ENCODE peak calls at places on chromosomes 13 and 19, in seven cellular contexts. One of them, this sample, is unnamed.

GRCh38 chr19:34962945-34963530 is 991 bp downstream of the ZNF792 start:
- DNase-seq in T-helper 17 cell: no peak
- DNase-seq in T-helper 9 cell: no peak
- DNase-seq in activated CD8-positive, alpha-beta memory T cell treated with anti-CD3 and anti-CD28 coated beads for 48 hours: no peak
- DNase-seq in mammary epithelial cell: peak; percentile 6
- DNase-seq in AG09319: no peak
- DNase-seq in stimulated activated CD8-positive, alpha-beta memory T cell treated with anti-CD3 and anti-CD28 coated beads, Interleukin-12 subunit alpha, Interleukin-12 subunit beta, amount 100 ng/mL, for 1 hour: no peak
- DNase-seq in this sample: peak; percentile 14

GRCh38 chr19:29489182-29489951 is 36.4 kb upstream of the VSTM2B start:
- DNase-seq in T-helper 17 cell: no peak
- DNase-seq in activated CD8-positive, alpha-beta memory T cell treated with anti-CD3 and anti-CD28 coated beads for 48 hours: no peak
- DNase-seq in AG09319: no peak
- DNase-seq in T-helper 9 cell: no peak
- DNase-seq in stimulated activated CD8-positive, alpha-beta memory T cell treated with anti-CD3 and anti-CD28 coated beads, Interleukin-12 subunit alpha, Interleukin-12 subunit beta, amount 100 ng/mL, for 1 hour: no peak
- DNase-seq in mammary epithelial cell: no peak
- DNase-seq in this sample: no peak

GRCh38 chr19:32870154-32870573 is 597 bp upstream of the SLC7A9 start:
- DNase-seq in T-helper 9 cell: no peak
- DNase-seq in T-helper 17 cell: no peak
- DNase-seq in stimulated activated CD8-positive, alpha-beta memory T cell treated with anti-CD3 and anti-CD28 coated beads, Interleukin-12 subunit alpha, Interleukin-12 subunit beta, amount 100 ng/mL, for 1 hour: no peak
- DNase-seq in activated CD8-positive, alpha-beta memory T cell treated with anti-CD3 and anti-CD28 coated beads for 48 hours: no peak
- DNase-seq in mammary epithelial cell: no peak
- DNase-seq in AG09319: no peak
- DNase-seq in this sample: no peak

GRCh38 chr19:39137131-39137530 is 11.5 kb downstream of the PAK4 start:
- DNase-seq in activated CD8-positive, alpha-beta memory T cell treated with anti-CD3 and anti-CD28 coated beads for 48 hours: no peak
- DNase-seq in T-helper 17 cell: no peak
- DNase-seq in stimulated activated CD8-positive, alpha-beta memory T cell treated with anti-CD3 and anti-CD28 coated beads, Interleukin-12 subunit alpha, Interleukin-12 subunit beta, amount 100 ng/mL, for 1 hour: no peak
- DNase-seq in T-helper 9 cell: no peak
- DNase-seq in AG09319: no peak
- DNase-seq in mammary epithelial cell: no peak
- DNase-seq in this sample: no peak

GRCh38 chr13:49810825-49811526 is 18.5 kb upstream of the KPNA3 start:
- DNase-seq in T-helper 9 cell: no peak
- DNase-seq in T-helper 17 cell: no peak
- DNase-seq in stimulated activated CD8-positive, alpha-beta memory T cell treated with anti-CD3 and anti-CD28 coated beads, Interleukin-12 subunit alpha, Interleukin-12 subunit beta, amount 100 ng/mL, for 1 hour: no peak
- DNase-seq in mammary epithelial cell: peak; percentile 49
- DNase-seq in activated CD8-positive, alpha-beta memory T cell treated with anti-CD3 and anti-CD28 coated beads for 48 hours: no peak
- DNase-seq in AG09319: no peak
- DNase-seq in this sample: peak; percentile 36

GRCh38 chr13:112852392-112852791 is 116.6 kb upstream of the MCF2L start:
- DNase-seq in mammary epithelial cell: no peak
- DNase-seq in T-helper 17 cell: no peak
- DNase-seq in activated CD8-positive, alpha-beta memory T cell treated with anti-CD3 and anti-CD28 coated beads for 48 hours: no peak
- DNase-seq in stimulated activated CD8-positive, alpha-beta memory T cell treated with anti-CD3 and anti-CD28 coated beads, Interleukin-12 subunit alpha, Interleukin-12 subunit beta, amount 100 ng/mL, for 1 hour: no peak
- DNase-seq in AG09319: no peak
- DNase-seq in T-helper 9 cell: no peak
- DNase-seq in this sample: no peak

GRCh38 chr19:19551862-19552192 is 13.8 kb downstream of the CILP2 start:
- DNase-seq in T-helper 9 cell: no peak
- DNase-seq in activated CD8-positive, alpha-beta memory T cell treated with anti-CD3 and anti-CD28 coated beads for 48 hours: no peak
- DNase-seq in AG09319: no peak
- DNase-seq in mammary epithelial cell: no peak
- DNase-seq in T-helper 17 cell: no peak
- DNase-seq in stimulated activated CD8-positive, alpha-beta memory T cell treated with anti-CD3 and anti-CD28 coated beads, Interleukin-12 subunit alpha, Interleukin-12 subunit beta, amount 100 ng/mL, for 1 hour: no peak
- DNase-seq in this sample: no peak

GRCh38 chr13:105655046-105655445 is 880.4 kb downstream of the EFNB2 start:
- DNase-seq in stimulated activated CD8-positive, alpha-beta memory T cell treated with anti-CD3 and anti-CD28 coated beads, Interleukin-12 subunit alpha, Interleukin-12 subunit beta, amount 100 ng/mL, for 1 hour: no peak
- DNase-seq in mammary epithelial cell: peak; percentile 65
- DNase-seq in T-helper 17 cell: no peak
- DNase-seq in T-helper 9 cell: no peak
- DNase-seq in activated CD8-positive, alpha-beta memory T cell treated with anti-CD3 and anti-CD28 coated beads for 48 hours: no peak
- DNase-seq in AG09319: no peak
- DNase-seq in this sample: peak; percentile 55

GRCh38 chr19:12187625-12188024 is 24.7 kb downstream of the ZNF136 start:
- DNase-seq in AG09319: no peak
- DNase-seq in mammary epithelial cell: no peak
- DNase-seq in stimulated activated CD8-positive, alpha-beta memory T cell treated with anti-CD3 and anti-CD28 coated beads, Interleukin-12 subunit alpha, Interleukin-12 subunit beta, amount 100 ng/mL, for 1 hour: no peak
- DNase-seq in T-helper 17 cell: no peak
- DNase-seq in T-helper 9 cell: no peak
- DNase-seq in activated CD8-positive, alpha-beta memory T cell treated with anti-CD3 and anti-CD28 coated beads for 48 hours: no peak
- DNase-seq in this sample: peak; percentile 7

GRCh38 chr13:66673401-66673800 is 556.7 kb downstream of the PCDH9 start:
- DNase-seq in T-helper 17 cell: no peak
- DNase-seq in activated CD8-positive, alpha-beta memory T cell treated with anti-CD3 and anti-CD28 coated beads for 48 hours: no peak
- DNase-seq in stimulated activated CD8-positive, alpha-beta memory T cell treated with anti-CD3 and anti-CD28 coated beads, Interleukin-12 subunit alpha, Interleukin-12 subunit beta, amount 100 ng/mL, for 1 hour: no peak
- DNase-seq in AG09319: no peak
- DNase-seq in T-helper 9 cell: no peak
- DNase-seq in mammary epithelial cell: peak; percentile 47
- DNase-seq in this sample: no peak

GRCh38 chr19:34744896-34745690 is 11.1 kb downstream of the ZNF181 start:
- DNase-seq in stimulated activated CD8-positive, alpha-beta memory T cell treated with anti-CD3 and anti-CD28 coated beads, Interleukin-12 subunit alpha, Interleukin-12 subunit beta, amount 100 ng/mL, for 1 hour: no peak
- DNase-seq in T-helper 17 cell: no peak
- DNase-seq in mammary epithelial cell: no peak
- DNase-seq in T-helper 9 cell: no peak
- DNase-seq in activated CD8-positive, alpha-beta memory T cell treated with anti-CD3 and anti-CD28 coated beads for 48 hours: no peak
- DNase-seq in AG09319: no peak
- DNase-seq in this sample: no peak

GRCh38 chr13:77554079-77554478 is 18.6 kb downstream of the SCEL start:
- DNase-seq in AG09319: no peak
- DNase-seq in stimulated activated CD8-positive, alpha-beta memory T cell treated with anti-CD3 and anti-CD28 coated beads, Interleukin-12 subunit alpha, Interleukin-12 subunit beta, amount 100 ng/mL, for 1 hour: no peak
- DNase-seq in activated CD8-positive, alpha-beta memory T cell treated with anti-CD3 and anti-CD28 coated beads for 48 hours: no peak
- DNase-seq in T-helper 17 cell: no peak
- DNase-seq in T-helper 9 cell: no peak
- DNase-seq in mammary epithelial cell: no peak
- DNase-seq in this sample: peak; percentile 25

GRCh38 chr19:40278361-40279045 is 6.6 kb downstream of the AKT2 start:
- DNase-seq in T-helper 17 cell: no peak
- DNase-seq in T-helper 9 cell: no peak
- DNase-seq in mammary epithelial cell: no peak
- DNase-seq in AG09319: no peak
- DNase-seq in activated CD8-positive, alpha-beta memory T cell treated with anti-CD3 and anti-CD28 coated beads for 48 hours: no peak
- DNase-seq in stimulated activated CD8-positive, alpha-beta memory T cell treated with anti-CD3 and anti-CD28 coated beads, Interleukin-12 subunit alpha, Interleukin-12 subunit beta, amount 100 ng/mL, for 1 hour: no peak
- DNase-seq in this sample: no peak

GRCh38 chr19:34644991-34645461 is 31.9 kb downstream of the SCGB2B2 start:
- DNase-seq in T-helper 9 cell: no peak
- DNase-seq in T-helper 17 cell: no peak
- DNase-seq in mammary epithelial cell: no peak
- DNase-seq in AG09319: no peak
- DNase-seq in activated CD8-positive, alpha-beta memory T cell treated with anti-CD3 and anti-CD28 coated beads for 48 hours: no peak
- DNase-seq in stimulated activated CD8-positive, alpha-beta memory T cell treated with anti-CD3 and anti-CD28 coated beads, Interleukin-12 subunit alpha, Interleukin-12 subunit beta, amount 100 ng/mL, for 1 hour: no peak
- DNase-seq in this sample: no peak

GRCh38 chr19:49347835-49348234 is 12.6 kb downstream of the CD37 start:
- DNase-seq in T-helper 17 cell: no peak
- DNase-seq in activated CD8-positive, alpha-beta memory T cell treated with anti-CD3 and anti-CD28 coated beads for 48 hours: no peak
- DNase-seq in T-helper 9 cell: no peak
- DNase-seq in AG09319: peak; percentile 32
- DNase-seq in mammary epithelial cell: peak; percentile 67
- DNase-seq in stimulated activated CD8-positive, alpha-beta memory T cell treated with anti-CD3 and anti-CD28 coated beads, Interleukin-12 subunit alpha, Interleukin-12 subunit beta, amount 100 ng/mL, for 1 hour: no peak
- DNase-seq in this sample: peak; percentile 58

GRCh38 chr13:99908129-99908805 is 63.3 kb downstream of the ZIC5 start:
- DNase-seq in stimulated activated CD8-positive, alpha-beta memory T cell treated with anti-CD3 and anti-CD28 coated beads, Interleukin-12 subunit alpha, Interleukin-12 subunit beta, amount 100 ng/mL, for 1 hour: no peak
- DNase-seq in T-helper 17 cell: no peak
- DNase-seq in AG09319: no peak
- DNase-seq in T-helper 9 cell: no peak
- DNase-seq in mammary epithelial cell: peak; percentile 14
- DNase-seq in activated CD8-positive, alpha-beta memory T cell treated with anti-CD3 and anti-CD28 coated beads for 48 hours: no peak
- DNase-seq in this sample: no peak

GRCh38 chr19:1064661-1065605 is 2.0 kb upstream of the ARHGAP45 start:
- DNase-seq in stimulated activated CD8-positive, alpha-beta memory T cell treated with anti-CD3 and anti-CD28 coated beads, Interleukin-12 subunit alpha, Interleukin-12 subunit beta, amount 100 ng/mL, for 1 hour: no peak
- DNase-seq in mammary epithelial cell: peak; percentile 52
- DNase-seq in activated CD8-positive, alpha-beta memory T cell treated with anti-CD3 and anti-CD28 coated beads for 48 hours: no peak
- DNase-seq in T-helper 9 cell: peak; percentile 58
- DNase-seq in T-helper 17 cell: peak; percentile 60
- DNase-seq in AG09319: no peak
- DNase-seq in this sample: peak; percentile 69

GRCh38 chr13:49113526-49114286 is 106.4 kb upstream of the MLNR start:
- DNase-seq in T-helper 17 cell: no peak
- DNase-seq in T-helper 9 cell: no peak
- DNase-seq in activated CD8-positive, alpha-beta memory T cell treated with anti-CD3 and anti-CD28 coated beads for 48 hours: no peak
- DNase-seq in AG09319: peak; percentile 18
- DNase-seq in stimulated activated CD8-positive, alpha-beta memory T cell treated with anti-CD3 and anti-CD28 coated beads, Interleukin-12 subunit alpha, Interleukin-12 subunit beta, amount 100 ng/mL, for 1 hour: no peak
- DNase-seq in mammary epithelial cell: peak; percentile 29
- DNase-seq in this sample: peak; percentile 21

GRCh38 chr19:46691104-46691503 is 25.8 kb downstream of the PRKD2 start:
- DNase-seq in AG09319: no peak
- DNase-seq in T-helper 17 cell: no peak
- DNase-seq in mammary epithelial cell: no peak
- DNase-seq in T-helper 9 cell: no peak
- DNase-seq in activated CD8-positive, alpha-beta memory T cell treated with anti-CD3 and anti-CD28 coated beads for 48 hours: no peak
- DNase-seq in stimulated activated CD8-positive, alpha-beta memory T cell treated with anti-CD3 and anti-CD28 coated beads, Interleukin-12 subunit alpha, Interleukin-12 subunit beta, amount 100 ng/mL, for 1 hour: no peak
- DNase-seq in this sample: no peak

GRCh38 chr19:36041831-36042230 is 9.2 kb upstream of the CLIP3 start:
- DNase-seq in stimulated activated CD8-positive, alpha-beta memory T cell treated with anti-CD3 and anti-CD28 coated beads, Interleukin-12 subunit alpha, Interleukin-12 subunit beta, amount 100 ng/mL, for 1 hour: no peak
- DNase-seq in activated CD8-positive, alpha-beta memory T cell treated with anti-CD3 and anti-CD28 coated beads for 48 hours: no peak
- DNase-seq in AG09319: peak; percentile 66
- DNase-seq in T-helper 17 cell: no peak
- DNase-seq in T-helper 9 cell: no peak
- DNase-seq in mammary epithelial cell: peak; percentile 20
- DNase-seq in this sample: peak; percentile 9

GRCh38 chr19:16343156-16343555 is 18.5 kb downstream of the KLF2 start:
- DNase-seq in AG09319: no peak
- DNase-seq in activated CD8-positive, alpha-beta memory T cell treated with anti-CD3 and anti-CD28 coated beads for 48 hours: no peak
- DNase-seq in T-helper 9 cell: no peak
- DNase-seq in stimulated activated CD8-positive, alpha-beta memory T cell treated with anti-CD3 and anti-CD28 coated beads, Interleukin-12 subunit alpha, Interleukin-12 subunit beta, amount 100 ng/mL, for 1 hour: no peak
- DNase-seq in T-helper 17 cell: no peak
- DNase-seq in mammary epithelial cell: no peak
- DNase-seq in this sample: no peak

GRCh38 chr19:40467007-40467565 is 285 bp downstream of the SPTBN4 start:
- DNase-seq in stimulated activated CD8-positive, alpha-beta memory T cell treated with anti-CD3 and anti-CD28 coated beads, Interleukin-12 subunit alpha, Interleukin-12 subunit beta, amount 100 ng/mL, for 1 hour: no peak
- DNase-seq in activated CD8-positive, alpha-beta memory T cell treated with anti-CD3 and anti-CD28 coated beads for 48 hours: no peak
- DNase-seq in T-helper 9 cell: peak; percentile 16
- DNase-seq in mammary epithelial cell: no peak
- DNase-seq in AG09319: no peak
- DNase-seq in T-helper 17 cell: no peak
- DNase-seq in this sample: no peak

GRCh38 chr13:97743946-97744345 is 209.5 kb upstream of the IPO5 start:
- DNase-seq in mammary epithelial cell: no peak
- DNase-seq in activated CD8-positive, alpha-beta memory T cell treated with anti-CD3 and anti-CD28 coated beads for 48 hours: no peak
- DNase-seq in T-helper 9 cell: no peak
- DNase-seq in T-helper 17 cell: no peak
- DNase-seq in stimulated activated CD8-positive, alpha-beta memory T cell treated with anti-CD3 and anti-CD28 coated beads, Interleukin-12 subunit alpha, Interleukin-12 subunit beta, amount 100 ng/mL, for 1 hour: no peak
- DNase-seq in AG09319: no peak
- DNase-seq in this sample: no peak

GRCh38 chr19:14479985-14480694 is 5.0 kb upstream of the PTGER1 start:
- DNase-seq in T-helper 9 cell: peak; percentile 68
- DNase-seq in stimulated activated CD8-positive, alpha-beta memory T cell treated with anti-CD3 and anti-CD28 coated beads, Interleukin-12 subunit alpha, Interleukin-12 subunit beta, amount 100 ng/mL, for 1 hour: peak; percentile 42
- DNase-seq in AG09319: no peak
- DNase-seq in activated CD8-positive, alpha-beta memory T cell treated with anti-CD3 and anti-CD28 coated beads for 48 hours: peak; percentile 64
- DNase-seq in T-helper 17 cell: peak; percentile 51
- DNase-seq in mammary epithelial cell: no peak
- DNase-seq in this sample: peak; percentile 40

GRCh38 chr13:30047154-30047874 is 196.9 kb upstream of the UBL3 start:
- DNase-seq in stimulated activated CD8-positive, alpha-beta memory T cell treated with anti-CD3 and anti-CD28 coated beads, Interleukin-12 subunit alpha, Interleukin-12 subunit beta, amount 100 ng/mL, for 1 hour: no peak
- DNase-seq in T-helper 17 cell: no peak
- DNase-seq in activated CD8-positive, alpha-beta memory T cell treated with anti-CD3 and anti-CD28 coated beads for 48 hours: no peak
- DNase-seq in mammary epithelial cell: no peak
- DNase-seq in T-helper 9 cell: no peak
- DNase-seq in AG09319: no peak
- DNase-seq in this sample: no peak

GRCh38 chr13:70237131-70237530 is 128.9 kb upstream of the KLHL1 start:
- DNase-seq in mammary epithelial cell: no peak
- DNase-seq in AG09319: no peak
- DNase-seq in T-helper 17 cell: no peak
- DNase-seq in activated CD8-positive, alpha-beta memory T cell treated with anti-CD3 and anti-CD28 coated beads for 48 hours: no peak
- DNase-seq in stimulated activated CD8-positive, alpha-beta memory T cell treated with anti-CD3 and anti-CD28 coated beads, Interleukin-12 subunit alpha, Interleukin-12 subunit beta, amount 100 ng/mL, for 1 hour: no peak
- DNase-seq in T-helper 9 cell: no peak
- DNase-seq in this sample: no peak

GRCh38 chr13:110831437-110832204 is 83.2 kb downstream of the ANKRD10 start:
- DNase-seq in AG09319: no peak
- DNase-seq in mammary epithelial cell: no peak
- DNase-seq in T-helper 17 cell: no peak
- DNase-seq in T-helper 9 cell: no peak
- DNase-seq in stimulated activated CD8-positive, alpha-beta memory T cell treated with anti-CD3 and anti-CD28 coated beads, Interleukin-12 subunit alpha, Interleukin-12 subunit beta, amount 100 ng/mL, for 1 hour: no peak
- DNase-seq in activated CD8-positive, alpha-beta memory T cell treated with anti-CD3 and anti-CD28 coated beads for 48 hours: no peak
- DNase-seq in this sample: no peak

GRCh38 chr13:33016414-33017409 is at the start of gene KL:
- DNase-seq in T-helper 9 cell: no peak
- DNase-seq in T-helper 17 cell: no peak
- DNase-seq in AG09319: no peak
- DNase-seq in mammary epithelial cell: no peak
- DNase-seq in activated CD8-positive, alpha-beta memory T cell treated with anti-CD3 and anti-CD28 coated beads for 48 hours: no peak
- DNase-seq in stimulated activated CD8-positive, alpha-beta memory T cell treated with anti-CD3 and anti-CD28 coated beads, Interleukin-12 subunit alpha, Interleukin-12 subunit beta, amount 100 ng/mL, for 1 hour: no peak
- DNase-seq in this sample: no peak

GRCh38 chr19:19528721-19529490 is at the start of gene YJEFN3:
- DNase-seq in mammary epithelial cell: no peak
- DNase-seq in T-helper 9 cell: no peak
- DNase-seq in T-helper 17 cell: no peak
- DNase-seq in AG09319: no peak
- DNase-seq in activated CD8-positive, alpha-beta memory T cell treated with anti-CD3 and anti-CD28 coated beads for 48 hours: no peak
- DNase-seq in stimulated activated CD8-positive, alpha-beta memory T cell treated with anti-CD3 and anti-CD28 coated beads, Interleukin-12 subunit alpha, Interleukin-12 subunit beta, amount 100 ng/mL, for 1 hour: no peak
- DNase-seq in this sample: no peak

GRCh38 chr13:112715715-112716460 is 26.1 kb downstream of the ATP11A start:
- DNase-seq in stimulated activated CD8-positive, alpha-beta memory T cell treated with anti-CD3 and anti-CD28 coated beads, Interleukin-12 subunit alpha, Interleukin-12 subunit beta, amount 100 ng/mL, for 1 hour: no peak
- DNase-seq in AG09319: no peak
- DNase-seq in mammary epithelial cell: no peak
- DNase-seq in T-helper 9 cell: no peak
- DNase-seq in T-helper 17 cell: no peak
- DNase-seq in activated CD8-positive, alpha-beta memory T cell treated with anti-CD3 and anti-CD28 coated beads for 48 hours: no peak
- DNase-seq in this sample: no peak

GRCh38 chr13:75749407-75749806 is 113.3 kb downstream of the LMO7 start:
- DNase-seq in T-helper 17 cell: no peak
- DNase-seq in mammary epithelial cell: peak; percentile 59
- DNase-seq in T-helper 9 cell: no peak
- DNase-seq in activated CD8-positive, alpha-beta memory T cell treated with anti-CD3 and anti-CD28 coated beads for 48 hours: no peak
- DNase-seq in stimulated activated CD8-positive, alpha-beta memory T cell treated with anti-CD3 and anti-CD28 coated beads, Interleukin-12 subunit alpha, Interleukin-12 subunit beta, amount 100 ng/mL, for 1 hour: no peak
- DNase-seq in AG09319: no peak
- DNase-seq in this sample: peak; percentile 36

GRCh38 chr13:43127827-43128226 is 104.4 kb downstream of the DNAJC15 start:
- DNase-seq in activated CD8-positive, alpha-beta memory T cell treated with anti-CD3 and anti-CD28 coated beads for 48 hours: no peak
- DNase-seq in T-helper 17 cell: no peak
- DNase-seq in stimulated activated CD8-positive, alpha-beta memory T cell treated with anti-CD3 and anti-CD28 coated beads, Interleukin-12 subunit alpha, Interleukin-12 subunit beta, amount 100 ng/mL, for 1 hour: no peak
- DNase-seq in AG09319: no peak
- DNase-seq in mammary epithelial cell: no peak
- DNase-seq in T-helper 9 cell: no peak
- DNase-seq in this sample: no peak

GRCh38 chr13:75383064-75383715 is 98.8 kb downstream of the TBC1D4 start:
- DNase-seq in activated CD8-positive, alpha-beta memory T cell treated with anti-CD3 and anti-CD28 coated beads for 48 hours: no peak
- DNase-seq in stimulated activated CD8-positive, alpha-beta memory T cell treated with anti-CD3 and anti-CD28 coated beads, Interleukin-12 subunit alpha, Interleukin-12 subunit beta, amount 100 ng/mL, for 1 hour: no peak
- DNase-seq in AG09319: no peak
- DNase-seq in mammary epithelial cell: no peak
- DNase-seq in T-helper 9 cell: no peak
- DNase-seq in T-helper 17 cell: no peak
- DNase-seq in this sample: no peak

GRCh38 chr13:29543230-29544215 is 52.0 kb downstream of the SLC7A1 start:
- DNase-seq in AG09319: no peak
- DNase-seq in activated CD8-positive, alpha-beta memory T cell treated with anti-CD3 and anti-CD28 coated beads for 48 hours: peak; percentile 8
- DNase-seq in mammary epithelial cell: peak; percentile 4
- DNase-seq in T-helper 17 cell: no peak
- DNase-seq in stimulated activated CD8-positive, alpha-beta memory T cell treated with anti-CD3 and anti-CD28 coated beads, Interleukin-12 subunit alpha, Interleukin-12 subunit beta, amount 100 ng/mL, for 1 hour: no peak
- DNase-seq in T-helper 9 cell: no peak
- DNase-seq in this sample: peak; percentile 6

GRCh38 chr13:101916758-101917474 is 464.4 kb downstream of the ITGBL1 start:
- DNase-seq in T-helper 17 cell: no peak
- DNase-seq in AG09319: no peak
- DNase-seq in activated CD8-positive, alpha-beta memory T cell treated with anti-CD3 and anti-CD28 coated beads for 48 hours: no peak
- DNase-seq in T-helper 9 cell: no peak
- DNase-seq in stimulated activated CD8-positive, alpha-beta memory T cell treated with anti-CD3 and anti-CD28 coated beads, Interleukin-12 subunit alpha, Interleukin-12 subunit beta, amount 100 ng/mL, for 1 hour: no peak
- DNase-seq in mammary epithelial cell: no peak
- DNase-seq in this sample: no peak

GRCh38 chr19:53057904-53058579 is 13.5 kb downstream of the ERVV-2 start:
- DNase-seq in T-helper 17 cell: no peak
- DNase-seq in activated CD8-positive, alpha-beta memory T cell treated with anti-CD3 and anti-CD28 coated beads for 48 hours: no peak
- DNase-seq in AG09319: no peak
- DNase-seq in T-helper 9 cell: no peak
- DNase-seq in stimulated activated CD8-positive, alpha-beta memory T cell treated with anti-CD3 and anti-CD28 coated beads, Interleukin-12 subunit alpha, Interleukin-12 subunit beta, amount 100 ng/mL, for 1 hour: no peak
- DNase-seq in mammary epithelial cell: peak; percentile 17
- DNase-seq in this sample: peak; percentile 30

GRCh38 chr19:13526552-13526951 is 20.3 kb upstream of the CACNA1A start:
- DNase-seq in mammary epithelial cell: peak; percentile 6
- DNase-seq in stimulated activated CD8-positive, alpha-beta memory T cell treated with anti-CD3 and anti-CD28 coated beads, Interleukin-12 subunit alpha, Interleukin-12 subunit beta, amount 100 ng/mL, for 1 hour: no peak
- DNase-seq in T-helper 9 cell: no peak
- DNase-seq in T-helper 17 cell: no peak
- DNase-seq in AG09319: no peak
- DNase-seq in activated CD8-positive, alpha-beta memory T cell treated with anti-CD3 and anti-CD28 coated beads for 48 hours: no peak
- DNase-seq in this sample: peak; percentile 51

GRCh38 chr19:4328243-4328990 is 10.2 kb downstream of the STAP2 start:
- DNase-seq in AG09319: peak; percentile 66
- DNase-seq in T-helper 17 cell: peak; percentile 84
- DNase-seq in stimulated activated CD8-positive, alpha-beta memory T cell treated with anti-CD3 and anti-CD28 coated beads, Interleukin-12 subunit alpha, Interleukin-12 subunit beta, amount 100 ng/mL, for 1 hour: peak; percentile 95
- DNase-seq in T-helper 9 cell: peak; percentile 95
- DNase-seq in activated CD8-positive, alpha-beta memory T cell treated with anti-CD3 and anti-CD28 coated beads for 48 hours: peak; percentile 96
- DNase-seq in mammary epithelial cell: no peak
- DNase-seq in this sample: no peak